ENCODE peak calls at places on chromosomes 1 and 21, in four cellular contexts. One of them, this sample, is unnamed.

GRCh38 chr1:206450271-206450670 is 20.0 kb upstream of the IKBKE start:
- DNase-seq in K562: no peak
- DNase-seq in HepG2: no peak
- DNase-seq in H1: no peak
- DNase-seq in this sample: no peak

GRCh38 chr1:43706598-43707190 is 642 bp upstream of the ST3GAL3 start:
- DNase-seq in K562: peak
- DNase-seq in H1: peak
- DNase-seq in HepG2: peak
- DNase-seq in this sample: no peak

GRCh38 chr1:113073457-113073950 is 506 bp downstream of the LRIG2 start:
- DNase-seq in K562: peak
- DNase-seq in H1: no peak
- DNase-seq in HepG2: peak
- DNase-seq in this sample: no peak

GRCh38 chr1:117173006-117173405 is 37.7 kb downstream of the VTCN1 start:
- DNase-seq in H1: no peak
- DNase-seq in HepG2: no peak
- DNase-seq in K562: no peak
- DNase-seq in this sample: no peak

GRCh38 chr1:89905391-89906058 is 84.7 kb downstream of the LRRC8D start:
- DNase-seq in H1: no peak
- DNase-seq in K562: no peak
- DNase-seq in HepG2: no peak
- DNase-seq in this sample: no peak

GRCh38 chr21:29335720-29336119 is 37.0 kb downstream of the BACH1 start:
- DNase-seq in HepG2: no peak
- DNase-seq in H1: no peak
- DNase-seq in K562: no peak
- DNase-seq in this sample: no peak

GRCh38 chr1:192311281-192311680 is 5.5 kb upstream of the RGS21 start:
- DNase-seq in HepG2: peak
- DNase-seq in H1: no peak
- DNase-seq in K562: no peak
- DNase-seq in this sample: peak

GRCh38 chr21:25938673-25939395 is 204.1 kb downstream of the GABPA start:
- DNase-seq in HepG2: no peak
- DNase-seq in K562: no peak
- DNase-seq in H1: no peak
- DNase-seq in this sample: no peak

GRCh38 chr1:200967693-200968468 is 55.6 kb downstream of the KIF21B start:
- DNase-seq in K562: no peak
- DNase-seq in H1: no peak
- DNase-seq in HepG2: no peak
- DNase-seq in this sample: no peak

GRCh38 chr1:151720190-151720953 is 950 bp upstream of the RIIAD1 start:
- DNase-seq in H1: no peak
- DNase-seq in HepG2: no peak
- DNase-seq in K562: no peak
- DNase-seq in this sample: no peak

GRCh38 chr1:192831706-192832355 is 23.0 kb downstream of the RGS2 start:
- DNase-seq in HepG2: no peak
- DNase-seq in K562: no peak
- DNase-seq in H1: no peak
- DNase-seq in this sample: no peak

GRCh38 chr21:39667353-39667891 is 54.7 kb downstream of the B3GALT5 start:
- DNase-seq in K562: no peak
- DNase-seq in H1: no peak
- DNase-seq in HepG2: no peak
- DNase-seq in this sample: no peak

GRCh38 chr1:31564606-31564989 is 11.7 kb upstream of the TINAGL1 start:
- DNase-seq in K562: peak
- DNase-seq in H1: no peak
- DNase-seq in HepG2: no peak
- DNase-seq in this sample: no peak

GRCh38 chr1:74824497-74825107 is 91.7 kb downstream of the TYW3 start:
- DNase-seq in HepG2: no peak
- DNase-seq in K562: no peak
- DNase-seq in H1: no peak
- DNase-seq in this sample: no peak

GRCh38 chr1:110258734-110259133 is 48.6 kb downstream of the KCNC4 start:
- DNase-seq in HepG2: no peak
- DNase-seq in H1: no peak
- DNase-seq in K562: no peak
- DNase-seq in this sample: no peak

GRCh38 chr1:163528710-163529348 is 207.1 kb downstream of the NUF2 start:
- DNase-seq in HepG2: peak
- DNase-seq in H1: no peak
- DNase-seq in K562: peak
- DNase-seq in this sample: peak

GRCh38 chr1:116228501-116228900 is 117.3 kb downstream of the MAB21L3 start:
- DNase-seq in H1: no peak
- DNase-seq in HepG2: no peak
- DNase-seq in K562: no peak
- DNase-seq in this sample: no peak

GRCh38 chr1:60916178-60916577 is 166.2 kb upstream of the NFIA start:
- DNase-seq in H1: no peak
- DNase-seq in K562: no peak
- DNase-seq in HepG2: no peak
- DNase-seq in this sample: no peak
- TF ChIP-seq FOSL1 in H1: no peak
- TF ChIP-seq FOSL1 in K562: no peak
- TF ChIP-seq FOSL1 in HepG2: no peak
- TF ChIP-seq FOSL1 in this sample: no peak

GRCh38 chr1:157352216-157352615 is 200.1 kb downstream of the FCRL5 start:
- DNase-seq in HepG2: no peak
- DNase-seq in H1: no peak
- DNase-seq in K562: no peak
- DNase-seq in this sample: no peak

GRCh38 chr1:157347508-157347907 is 204.8 kb downstream of the FCRL5 start:
- DNase-seq in HepG2: no peak
- DNase-seq in H1: no peak
- DNase-seq in K562: no peak
- DNase-seq in this sample: no peak

GRCh38 chr1:157353546-157353945 is 198.8 kb downstream of the FCRL5 start:
- DNase-seq in HepG2: no peak
- DNase-seq in K562: no peak
- DNase-seq in H1: no peak
- DNase-seq in this sample: no peak

GRCh38 chr1:157352817-157353408 is 199.4 kb downstream of the FCRL5 start:
- DNase-seq in HepG2: no peak
- DNase-seq in H1: no peak
- DNase-seq in K562: no peak
- DNase-seq in this sample: no peak

DNA sequence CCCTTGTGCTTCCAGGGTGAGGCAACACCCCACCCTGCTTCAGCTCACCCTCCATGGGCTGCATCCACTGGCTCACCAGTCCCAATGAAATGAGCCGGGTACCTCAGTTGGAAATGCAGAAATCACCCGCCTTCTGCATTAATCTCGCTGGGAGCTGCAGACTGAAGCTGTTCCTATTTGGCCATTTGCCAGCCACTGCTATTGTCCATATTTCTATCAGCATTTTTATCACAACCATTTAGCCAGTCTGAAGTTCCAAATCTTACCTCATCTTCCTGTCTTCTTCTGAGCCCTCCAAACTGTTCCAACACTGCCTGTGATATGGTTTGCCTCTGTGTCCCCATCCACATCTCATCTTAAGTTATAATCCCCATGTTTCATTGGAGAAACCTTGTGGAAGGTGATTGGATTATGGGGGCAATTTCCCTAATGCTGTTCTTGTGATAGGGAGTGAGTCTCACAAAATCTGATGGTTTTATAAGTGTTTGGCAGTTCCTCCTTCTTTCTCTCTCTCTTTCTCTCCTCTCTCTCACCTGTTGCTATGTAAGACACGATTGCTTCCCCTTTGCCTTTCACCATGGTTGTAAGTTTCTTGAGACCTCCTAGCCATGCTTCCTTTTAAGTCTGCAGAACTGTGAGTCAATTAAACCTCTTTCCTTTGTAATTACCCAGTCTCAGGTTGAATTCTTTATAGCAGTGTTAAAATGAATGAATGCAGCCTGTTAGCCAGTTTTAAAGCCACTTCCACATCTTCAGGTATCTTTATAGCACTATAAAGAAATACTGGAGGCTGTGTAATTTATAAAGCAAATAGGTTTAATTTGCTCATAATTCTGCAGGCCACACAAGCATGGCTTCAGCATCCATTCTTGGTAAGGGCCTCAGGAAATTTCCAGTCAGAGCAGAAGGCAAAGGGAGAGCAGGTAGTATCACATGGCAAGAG is 203.5 kb downstream of the FCRL5 start:
- DNase-seq in H1: no peak
- DNase-seq in K562: no peak
- DNase-seq in HepG2: no peak
- DNase-seq in this sample: no peak
- TF ChIP-seq FOSL1 in H1: no peak
- TF ChIP-seq FOSL1 in K562: no peak
- TF ChIP-seq FOSL1 in HepG2: no peak
- TF ChIP-seq FOSL1 in this sample: no peak

DNA sequence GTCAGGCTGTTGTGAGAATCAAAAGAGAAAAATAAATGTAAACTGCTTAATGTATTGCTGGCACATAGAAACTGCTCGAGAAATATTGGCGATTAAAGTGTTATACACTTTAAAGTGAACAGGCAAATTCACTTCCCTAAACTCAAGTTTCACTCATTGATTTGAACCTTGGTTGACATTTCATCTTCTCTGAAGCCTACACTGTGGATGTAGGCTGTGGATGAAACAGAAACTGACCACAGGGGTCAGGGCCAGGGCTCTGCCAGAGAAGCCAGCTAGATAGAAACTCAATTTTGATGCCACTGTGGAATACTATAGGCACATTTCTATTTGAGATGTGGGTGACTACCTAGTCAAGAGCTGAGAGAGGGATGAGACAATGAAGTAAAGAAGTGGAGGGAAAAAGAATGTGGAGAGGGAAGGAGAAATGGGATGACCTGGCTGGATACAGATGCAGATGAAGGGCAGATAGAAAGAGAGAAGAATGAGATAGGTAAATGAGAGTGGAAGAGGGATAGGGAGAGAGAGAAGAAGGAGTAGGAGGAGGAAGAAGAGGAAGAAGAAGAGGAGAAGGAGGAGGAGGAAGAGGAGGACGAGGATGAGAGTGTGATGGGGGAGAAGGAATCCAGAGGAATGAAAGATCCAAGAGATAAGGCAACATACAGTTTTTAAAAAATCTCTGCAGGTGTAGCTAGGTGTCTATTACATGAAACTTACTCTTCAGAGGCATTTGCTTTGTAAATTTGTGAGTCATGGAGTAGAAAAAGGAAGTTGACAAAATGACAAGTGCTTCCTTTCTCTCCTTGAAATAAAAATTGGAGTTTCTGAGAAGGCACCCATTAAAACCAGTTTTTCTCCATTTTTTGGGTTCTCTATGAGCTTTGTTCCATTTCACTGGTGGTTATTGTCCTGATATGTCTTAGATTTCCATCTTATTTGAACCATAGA is 17.4 kb upstream of the CD1D start:
- DNase-seq in H1: no peak
- DNase-seq in K562: no peak
- DNase-seq in HepG2: no peak
- DNase-seq in this sample: no peak
- TF ChIP-seq FOSL1 in H1: no peak
- TF ChIP-seq FOSL1 in K562: no peak
- TF ChIP-seq FOSL1 in HepG2: no peak
- TF ChIP-seq FOSL1 in this sample: no peak

DNA sequence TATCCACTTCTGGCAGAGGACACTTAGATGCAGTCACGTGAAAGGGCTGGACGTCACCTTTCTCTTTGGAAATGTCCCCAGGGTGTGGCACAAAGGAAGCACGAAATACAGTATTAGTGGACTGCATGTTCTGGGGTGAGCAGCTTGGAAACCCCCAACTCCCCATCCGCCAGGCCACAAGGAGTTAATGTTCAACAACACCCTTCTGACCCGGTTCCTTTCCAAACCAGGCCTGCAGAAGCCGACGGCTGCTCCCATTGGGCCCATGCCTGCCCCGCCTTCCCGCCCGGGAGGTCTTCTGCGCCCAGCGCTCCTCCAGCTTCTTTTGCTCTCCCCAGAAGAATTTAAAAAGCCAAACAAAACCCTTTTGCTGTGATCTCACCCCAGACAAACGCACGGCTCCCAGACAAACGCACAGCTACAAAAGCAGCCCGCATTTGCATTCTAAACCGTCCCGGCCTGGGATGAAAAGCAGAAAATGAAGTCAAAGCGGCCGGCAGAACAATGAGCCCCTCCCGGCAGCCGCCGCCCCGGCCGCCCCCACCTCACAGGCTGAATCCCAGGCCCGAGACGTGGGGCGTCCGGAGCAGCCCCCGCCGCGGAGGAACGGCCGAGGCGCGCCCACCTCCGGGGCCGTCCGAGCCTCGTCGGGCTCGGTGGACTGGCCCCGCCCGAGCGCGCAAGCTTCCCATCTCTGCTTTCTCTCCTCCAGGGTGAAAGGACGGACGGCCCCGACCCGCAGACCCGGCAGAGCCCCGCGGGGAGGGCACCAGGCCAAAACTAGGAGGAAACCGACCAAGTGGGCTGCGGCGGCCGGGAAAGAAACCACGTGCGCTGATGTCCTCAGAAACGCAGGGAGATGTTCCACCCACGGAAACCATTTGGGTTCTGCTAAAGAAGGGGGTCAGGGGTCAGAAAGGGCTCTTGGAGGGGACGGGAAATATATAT is 101.9 kb downstream of the PLPP3 start:
- DNase-seq in H1: peak
- DNase-seq in K562: no peak
- DNase-seq in HepG2: peak
- DNase-seq in this sample: no peak
- TF ChIP-seq FOSL1 in H1: no peak
- TF ChIP-seq FOSL1 in K562: no peak
- TF ChIP-seq FOSL1 in HepG2: no peak
- TF ChIP-seq FOSL1 in this sample: no peak

DNA sequence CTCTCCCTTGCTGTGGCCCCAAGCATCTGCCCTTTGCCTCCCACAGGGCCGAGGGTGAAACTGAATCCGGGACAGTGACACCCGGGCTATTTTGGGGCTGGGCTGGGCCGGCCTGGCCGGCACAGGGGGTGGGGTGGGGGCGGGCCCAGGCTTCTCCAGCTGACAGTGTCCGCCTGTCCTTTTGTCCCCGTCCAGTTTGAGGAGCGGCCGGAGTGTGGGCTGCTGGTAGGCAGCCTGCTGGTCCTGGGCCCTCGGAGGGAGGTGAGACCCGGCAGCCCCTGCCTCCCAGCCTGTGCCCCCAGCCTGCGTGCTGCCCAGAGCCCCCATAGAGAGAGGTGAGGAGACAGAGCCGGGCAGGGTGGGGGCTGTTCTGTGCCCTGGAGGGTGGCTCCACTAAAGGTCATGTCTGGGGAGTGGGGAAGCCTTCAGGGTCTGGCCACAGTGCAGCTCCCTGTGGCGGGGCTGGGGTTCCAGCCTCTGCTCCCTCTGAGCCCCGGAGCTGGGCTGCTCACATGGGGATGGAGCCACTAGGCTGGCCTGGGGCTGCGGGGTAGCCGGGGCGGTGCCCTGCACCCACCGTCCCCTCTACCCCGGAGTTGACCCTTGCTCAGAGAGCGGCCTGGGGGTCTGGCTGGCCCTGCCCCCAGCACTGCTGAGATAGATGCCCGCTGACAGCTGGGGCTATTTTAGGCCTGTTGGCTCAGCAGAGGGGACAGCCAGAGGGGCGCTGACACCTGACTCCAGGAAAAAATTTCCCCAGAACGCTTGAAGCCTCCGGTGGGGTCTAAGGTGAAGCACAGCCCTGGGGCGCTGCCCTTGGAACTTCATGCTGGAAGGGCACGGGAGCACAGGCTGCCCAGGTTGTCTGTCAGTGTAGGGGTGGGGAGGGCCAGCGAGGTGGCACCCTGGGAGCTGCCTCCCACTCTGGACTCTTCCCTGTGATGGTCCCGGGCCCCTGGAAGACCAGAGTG is at the start of gene OBSCN:
- DNase-seq in K562: peak
- DNase-seq in HepG2: no peak
- DNase-seq in H1: no peak
- DNase-seq in this sample: no peak
- TF ChIP-seq FOSL1 in K562: no peak
- TF ChIP-seq FOSL1 in HepG2: no peak
- TF ChIP-seq FOSL1 in H1: no peak
- TF ChIP-seq FOSL1 in this sample: no peak

This sample was measured in HCT116.